ENCODE peak calls at places on chromosome 6, in eight cellular contexts. F is hepatocyte, D is AG10803, X is right atrium auricular region, T is upper lobe of left lung, U is PC-9, A is A549, P is RWPE1. J is an unnamed sample.

GRCh38 chr6:147341486-147341885 is 137.3 kb downstream of the STXBP5 start:
- DNase-seq in U (no peak), A (no peak), X (no peak), P (no peak), F (peak; percentile 7), D (no peak), T (no peak), J (no peak)

GRCh38 chr6:113648698-113649097 is 208.4 kb upstream of the MARCKS start:
- DNase-seq in P (no peak), T (no peak), U (no peak), F (no peak), A (no peak), D (no peak), X (no peak), J (no peak)

GRCh38 chr6:158642097-158642601 is 2.4 kb downstream of the DYNLT1 start:
- DNase-seq in A (no peak), T (peak; percentile 59), F (peak; percentile 50), X (peak; percentile 63), U (peak; percentile 93), D (peak; percentile 64), P (peak; percentile 84), J (no peak)

GRCh38 chr6:15327271-15327670 is 81.4 kb downstream of the JARID2 start:
- DNase-seq in D (no peak), X (no peak), F (no peak), A (peak; percentile 17), T (peak; percentile 36), U (no peak), P (no peak), J (no peak)

GRCh38 chr6:134217110-134217509 is 100.8 kb downstream of the SGK1 start:
- DNase-seq in D (peak; percentile 62), P (no peak), A (no peak), U (no peak), T (no peak), F (no peak), X (no peak), J (no peak)

GRCh38 chr6:151680846-151681425 is 126.5 kb upstream of the ESR1 start:
- DNase-seq in P (no peak), D (no peak), A (no peak), U (no peak), X (no peak), F (no peak), T (no peak), J (no peak)

GRCh38 chr6:106097368-106098231 is 11.5 kb downstream of the PRDM1 start:
- DNase-seq in T (no peak), P (no peak), D (peak; percentile 86), U (no peak), A (no peak), F (no peak), X (no peak), J (no peak)

GRCh38 chr6:126170875-126171489 is 168.9 kb upstream of the CENPW start:
- DNase-seq in X (no peak), T (no peak), P (no peak), D (peak; percentile 29), A (peak; percentile 6), F (peak; percentile 37), U (no peak), J (no peak)

GRCh38 chr6:151036869-151037680 is 171.6 kb downstream of the MTHFD1L start:
- DNase-seq in U (peak; percentile 39), P (peak; percentile 22), F (no peak), D (no peak), A (no peak), T (peak; percentile 47), X (no peak), J (no peak)

GRCh38 chr6:133553652-133554051 is 312.5 kb downstream of the EYA4 start:
- DNase-seq in P (peak; percentile 34), F (peak; percentile 74), A (no peak), X (no peak), D (peak; percentile 66), T (peak; percentile 26), U (no peak), J (no peak)

GRCh38 chr6:37019065-37019450 is 13.6 kb downstream of the FGD2 start:
- DNase-seq in U (peak; percentile 85), X (no peak), P (peak; percentile 64), D (no peak), T (no peak), A (no peak), F (no peak), J (no peak)

GRCh38 chr6:166237611-166238010 is 70.0 kb upstream of the TBXT start:
- DNase-seq in D (peak; percentile 87), A (no peak), T (no peak), U (no peak), F (no peak), X (no peak), P (no peak), J (no peak)

GRCh38 chr6:44543664-44544063 is 156.2 kb downstream of the CDC5L start:
- DNase-seq in F (no peak), D (no peak), P (no peak), T (no peak), A (no peak), X (no peak), U (no peak), J (no peak)

GRCh38 chr6:89966250-89966588 is 72.0 kb downstream of the GJA10 start:
- DNase-seq in A (no peak), P (no peak), X (no peak), D (no peak), T (no peak), U (no peak), F (no peak), J (no peak)

GRCh38 chr6:16999486-17000436 is 102.1 kb upstream of the STMND1 start:
- DNase-seq in P (peak; percentile 30), U (no peak), A (no peak), D (peak; percentile 95), F (no peak), X (no peak), T (no peak), J (no peak)

GRCh38 chr6:158086706-158087518 is 81.2 kb downstream of the SERAC1 start:
- DNase-seq in X (no peak), U (no peak), T (peak; percentile 68), P (no peak), D (no peak), F (no peak), A (no peak), J (no peak)

GRCh38 chr6:72617721-72618120 is 4.1 kb upstream of the KCNQ5 start:
- DNase-seq in X (no peak), F (no peak), P (no peak), U (no peak), T (no peak), D (no peak), A (no peak), J (no peak)

GRCh38 chr6:72620866-72621242 is 1.0 kb upstream of the KCNQ5 start:
- DNase-seq in P (no peak), U (no peak), D (no peak), T (no peak), A (no peak), F (no peak), X (no peak), J (no peak)

GRCh38 chr6:72621243-72622093 is at the start of gene KCNQ5:
- DNase-seq in P (peak; percentile 33), T (peak; percentile 23), F (peak; percentile 8), D (peak; percentile 27), X (no peak), A (peak; percentile 24), U (no peak), J (no peak)

GRCh38 chr6:72619883-72620696 is 1.8 kb upstream of the KCNQ5 start:
- DNase-seq in F (peak; percentile 34), T (peak; percentile 34), A (no peak), U (no peak), X (no peak), P (no peak), D (peak; percentile 42), J (no peak)

GRCh38 chr6:72616406-72617015 is 5.4 kb upstream of the KCNQ5 start:
- DNase-seq in U (no peak), D (peak; percentile 59), X (no peak), F (peak; percentile 55), A (no peak), P (no peak), T (no peak), J (no peak)
- TF ChIP-seq CTCF in U (peak; percentile 72), D (peak; percentile 70), X (peak; percentile 59), F (peak; percentile 68), A (peak; percentile 64), P (peak; percentile 78), T (peak; percentile 59), J (peak; percentile 70)

GRCh38 chr6:52664991-52665686 is 5.8 kb upstream of the TMEM14A start:
- DNase-seq in A (no peak), F (no peak), X (no peak), D (no peak), P (no peak), T (no peak), U (no peak), J (no peak)
- TF ChIP-seq CTCF in A (no peak), F (no peak), X (no peak), D (no peak), P (no peak), T (no peak), U (no peak), J (no peak)

GRCh38 chr6:68400396-68400795 is 234.7 kb upstream of the ADGRB3 start:
- DNase-seq in D (no peak), U (no peak), F (no peak), T (no peak), A (no peak), P (no peak), X (no peak), J (no peak)
- TF ChIP-seq CTCF in D (no peak), U (peak; percentile 34), F (no peak), T (no peak), A (no peak), P (no peak), X (no peak), J (no peak)

GRCh38 chr6:1479095-1479494 is 89.7 kb downstream of the FOXF2 start:
- DNase-seq in D (peak; percentile 99), T (no peak), U (no peak), A (no peak), X (no peak), P (no peak), F (peak; percentile 13), J (no peak)
- TF ChIP-seq CTCF in D (peak; percentile 55), T (no peak), U (no peak), A (no peak), X (no peak), P (no peak), F (no peak), J (no peak)

DNA sequence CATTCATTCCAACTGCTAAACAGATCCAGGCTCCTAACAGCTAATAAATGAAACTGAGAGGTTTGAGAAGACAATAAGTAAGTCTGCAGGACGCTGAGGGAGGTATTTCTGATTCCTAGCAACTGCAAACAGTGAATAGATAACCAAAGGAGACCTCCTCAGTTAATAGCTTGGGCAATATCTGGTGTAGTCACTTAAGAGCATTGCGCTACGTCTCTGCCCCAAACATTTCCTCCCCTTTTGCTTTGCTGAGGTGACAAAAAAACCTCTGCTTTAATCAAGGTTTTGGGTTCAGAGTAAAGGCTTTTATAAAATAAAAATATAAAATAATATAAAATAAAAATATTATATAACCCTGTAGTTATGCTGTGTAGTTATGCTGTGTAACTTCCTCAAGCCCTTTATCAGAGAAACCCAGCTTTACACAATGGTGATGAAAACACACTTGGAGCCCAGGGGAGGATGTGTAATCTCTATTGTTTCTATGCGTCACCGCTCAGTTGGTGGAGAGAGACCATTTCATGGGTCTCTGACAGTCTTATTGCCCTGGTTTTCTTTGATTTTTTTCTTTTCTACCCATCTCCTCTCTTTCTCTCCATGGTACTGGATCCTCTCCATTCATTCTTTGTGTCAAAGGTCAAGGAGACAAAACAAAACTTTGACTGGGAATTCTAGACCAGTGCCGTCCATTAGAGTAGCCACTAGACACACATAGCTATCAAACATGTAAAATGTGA is 18.9 kb upstream of the CALHM5 start:
- DNase-seq in T (no peak), A (no peak), X (no peak), D (no peak), F (no peak), P (no peak), U (no peak), J (no peak)
- TF ChIP-seq CTCF in T (no peak), A (no peak), X (no peak), D (no peak), F (no peak), P (no peak), U (no peak), J (no peak)

GRCh38 chr6:114747995-114748625 is 405.3 kb upstream of the HS3ST5 start:
- DNase-seq in A (no peak), T (no peak), D (peak; percentile 51), U (peak; percentile 43), F (peak; percentile 75), X (peak; percentile 59), P (peak; percentile 9), J (peak; percentile 46)
- TF ChIP-seq CTCF in A (peak; percentile 53), T (peak; percentile 38), D (peak; percentile 72), U (peak; percentile 96), F (peak; percentile 95), X (peak; percentile 77), P (peak; percentile 74), J (peak; percentile 91)

J was measured in mesothelial cell of epicardium.